ENCODE peak calls at places on chromosomes 7 and 10, in four cellular contexts. One of them, this sample, is unnamed.

GRCh38 chr7:119270644-119271043 is 1002.3 kb upstream of the KCND2 start:
- DNase-seq in HepG2: no peak
- DNase-seq in WTC11: no peak
- DNase-seq in K562: no peak
- DNase-seq in this sample: no peak

GRCh38 chr10:49115015-49115795 is at the start of gene VSTM4:
- DNase-seq in K562: peak; percentile 95
- DNase-seq in WTC11: peak; percentile 50
- DNase-seq in HepG2: no peak
- DNase-seq in this sample: peak; percentile 64

GRCh38 chr7:33792547-33793105 is 112.7 kb upstream of the BMPER start:
- DNase-seq in WTC11: no peak
- DNase-seq in HepG2: no peak
- DNase-seq in K562: no peak
- DNase-seq in this sample: no peak

GRCh38 chr7:113083132-113083833 is 3.3 kb downstream of the GPR85 start:
- DNase-seq in K562: no peak
- DNase-seq in WTC11: no peak
- DNase-seq in HepG2: no peak
- DNase-seq in this sample: no peak

GRCh38 chr7:1703475-1704325 is 33.6 kb downstream of the ELFN1 start:
- DNase-seq in WTC11: no peak
- DNase-seq in HepG2: no peak
- DNase-seq in K562: no peak
- DNase-seq in this sample: no peak

GRCh38 chr7:148385009-148385682 is 205.4 kb upstream of the C7orf33 start:
- DNase-seq in HepG2: no peak
- DNase-seq in K562: no peak
- DNase-seq in WTC11: no peak
- DNase-seq in this sample: no peak

GRCh38 chr10:78604721-78605120 is 464.0 kb upstream of the ZMIZ1 start:
- DNase-seq in K562: no peak
- DNase-seq in HepG2: no peak
- DNase-seq in WTC11: no peak
- DNase-seq in this sample: no peak

GRCh38 chr7:1817061-1817712 is 147.1 kb downstream of the ELFN1 start:
- DNase-seq in WTC11: no peak
- DNase-seq in K562: no peak
- DNase-seq in HepG2: no peak
- DNase-seq in this sample: no peak

GRCh38 chr10:23399701-23400144 is 39.2 kb upstream of the OTUD1 start:
- DNase-seq in WTC11: no peak
- DNase-seq in K562: no peak
- DNase-seq in HepG2: peak; percentile 6
- DNase-seq in this sample: no peak
- TF ChIP-seq ELF4 in WTC11: no peak
- TF ChIP-seq ELF4 in K562: no peak
- TF ChIP-seq ELF4 in HepG2: no peak
- TF ChIP-seq ELF4 in this sample: no peak

DNA sequence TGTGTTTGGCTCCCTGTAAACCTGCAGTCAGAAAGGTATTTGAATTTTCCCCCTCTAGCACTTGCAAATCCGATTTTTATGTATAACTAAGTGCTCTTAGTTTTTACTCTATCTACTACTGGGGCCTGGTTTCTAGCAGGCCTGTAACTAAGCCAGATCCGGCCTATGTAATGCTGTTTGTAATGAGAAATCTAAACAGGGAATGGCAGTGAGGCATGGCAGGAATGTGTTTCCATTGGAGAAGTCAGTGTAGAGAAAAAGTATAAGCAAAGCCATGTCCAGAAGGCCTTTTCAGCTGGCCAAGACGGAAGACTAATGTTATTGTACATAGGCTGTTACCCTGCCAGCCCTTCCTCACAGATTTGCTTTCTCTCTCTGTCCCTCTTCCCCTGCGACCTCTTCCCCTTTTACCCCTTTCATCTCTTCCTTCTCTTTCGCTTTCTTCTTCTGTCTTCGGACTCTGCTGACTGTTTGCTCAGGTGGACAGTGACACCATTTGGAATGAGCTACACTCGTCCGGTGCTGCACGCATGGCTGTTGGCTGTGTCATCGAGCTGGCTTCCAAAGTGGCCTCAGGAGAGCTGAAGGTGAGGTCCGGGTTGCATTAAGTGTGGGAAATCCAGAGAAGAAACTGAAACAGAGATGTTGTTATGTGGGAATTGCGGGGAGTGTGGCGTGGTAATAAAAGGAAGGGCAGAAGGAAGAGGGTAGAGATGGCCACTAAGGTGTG is 297.5 kb downstream of the HDAC9 start:
- DNase-seq in K562: no peak
- DNase-seq in HepG2: no peak
- DNase-seq in WTC11: no peak
- DNase-seq in this sample: no peak
- TF ChIP-seq ELF4 in K562: no peak
- TF ChIP-seq ELF4 in HepG2: no peak
- TF ChIP-seq ELF4 in WTC11: no peak
- TF ChIP-seq ELF4 in this sample: no peak

DNA sequence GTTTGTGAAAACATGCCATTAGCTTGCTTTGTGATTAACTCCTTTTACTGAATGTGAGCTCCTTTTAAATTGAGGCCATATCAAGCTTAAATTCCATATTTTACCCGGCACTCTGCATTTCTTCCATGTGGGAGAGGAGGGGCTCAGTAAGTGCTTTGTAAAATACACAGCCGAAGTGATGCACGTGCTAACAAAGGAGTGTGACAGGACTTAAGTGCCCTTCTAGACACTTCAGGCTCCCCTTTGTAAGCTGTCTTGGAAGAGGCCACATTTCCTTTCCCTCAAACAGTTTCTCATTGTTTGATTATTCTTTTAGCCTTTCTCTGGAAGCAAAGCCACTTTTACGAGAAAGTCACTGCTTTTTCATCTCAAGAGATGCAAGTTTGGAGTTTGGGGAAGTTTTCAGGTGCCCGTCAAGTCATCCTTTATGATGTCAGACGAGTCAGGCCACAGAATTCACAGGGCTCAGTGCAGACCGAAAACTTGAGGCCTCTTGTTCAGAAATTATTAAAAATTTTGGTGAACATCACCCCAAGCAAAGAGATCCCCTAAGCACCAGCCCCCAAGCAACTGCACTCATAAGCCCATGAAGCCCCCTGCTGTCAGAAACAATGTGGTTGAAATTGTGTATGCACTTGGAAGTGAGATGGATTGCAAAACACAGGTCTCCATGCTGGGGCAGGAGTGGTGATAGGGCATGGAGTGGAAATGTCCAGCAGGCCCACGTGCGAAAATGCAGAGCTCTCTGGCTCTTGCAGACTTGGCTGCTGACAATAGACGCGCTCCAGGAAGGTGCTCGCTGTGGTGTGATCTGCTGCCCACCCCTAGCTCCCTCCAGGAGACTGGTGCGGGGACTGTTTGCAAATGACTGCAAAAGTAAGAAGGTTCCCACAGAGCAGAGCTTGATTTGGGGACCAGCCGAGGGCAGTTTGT is 11.5 kb downstream of the IKZF1 start:
- DNase-seq in K562: no peak
- DNase-seq in HepG2: no peak
- DNase-seq in WTC11: no peak
- DNase-seq in this sample: no peak
- TF ChIP-seq ELF4 in K562: no peak
- TF ChIP-seq ELF4 in HepG2: no peak
- TF ChIP-seq ELF4 in WTC11: no peak
- TF ChIP-seq ELF4 in this sample: no peak

GRCh38 chr10:25631471-25631870 is 302.6 kb upstream of the MYO3A start:
- DNase-seq in K562: no peak
- DNase-seq in HepG2: no peak
- DNase-seq in WTC11: no peak
- DNase-seq in this sample: no peak
- TF ChIP-seq ELF4 in K562: no peak
- TF ChIP-seq ELF4 in HepG2: no peak
- TF ChIP-seq ELF4 in WTC11: no peak
- TF ChIP-seq ELF4 in this sample: no peak